ENCODE peak calls at places on chromosomes 6 and 20, in seven cellular contexts. V, J, R, K, G, F and T are unnamed samples.

GRCh38 chr20:59576216-59576953 is 28.0 kb upstream of the PHACTR3 start:
- DNase-seq in F (no peak), V (no peak), J (no peak), G (no peak), R (no peak), K (peak; percentile 16), T (no peak)

GRCh38 chr20:17281478-17281877 is 54.6 kb downstream of the PCSK2 start:
- DNase-seq in F (peak; percentile 19), V (no peak), J (no peak), G (no peak), K (peak; percentile 30), R (no peak), T (no peak)

GRCh38 chr20:56974499-56975250 is 291.8 kb downstream of the BMP7 start:
- DNase-seq in K (no peak), R (peak; percentile 62), G (no peak), J (peak; percentile 68), V (peak; percentile 64), F (peak; percentile 37), T (peak; percentile 59)

GRCh38 chr6:32785781-32786533 is 22.6 kb upstream of the HLA-DQB2 start:
- DNase-seq in V (peak; percentile 37), R (peak; percentile 26), F (peak; percentile 49), K (peak; percentile 37), G (no peak), J (no peak), T (peak; percentile 72)

GRCh38 chr6:125222531-125223455 is 69.2 kb downstream of the TPD52L1 start:
- DNase-seq in R (no peak), J (no peak), K (no peak), F (peak; percentile 31), G (no peak), V (no peak), T (no peak)

GRCh38 chr6:13863699-13864155 is 49.4 kb upstream of the MCUR1 start:
- DNase-seq in F (no peak), G (no peak), J (no peak), R (no peak), V (no peak), K (no peak), T (no peak)

GRCh38 chr6:31764239-31764638 is 1.8 kb downstream of the SAPCD1 start:
- DNase-seq in K (no peak), F (no peak), V (no peak), R (no peak), J (no peak), G (no peak), T (no peak)

GRCh38 chr6:36120979-36121706 is 9.2 kb upstream of the MAPK13 start:
- DNase-seq in K (no peak), J (peak; percentile 80), F (no peak), R (peak; percentile 70), V (no peak), G (no peak), T (peak; percentile 73)

GRCh38 chr20:63106108-63106764 is 99.5 kb upstream of the BHLHE23 start:
- DNase-seq in J (peak; percentile 19), V (no peak), F (peak; percentile 4), G (no peak), R (no peak), K (no peak), T (peak; percentile 25)

GRCh38 chr20:19888269-19888669 is 128.9 kb upstream of the NAA20 start:
- DNase-seq in V (no peak), R (no peak), G (no peak), J (peak; percentile 27), K (no peak), F (no peak), T (no peak)
- H3K4me3 ChIP-seq in V (peak overlapping the region; percentile 31), R (no peak overlapping the region), G (no peak overlapping the region), J (peak overlapping the region; percentile 27), K (no peak overlapping the region), F (peak overlapping the region; percentile 57), T (peak overlapping the region; percentile 56)

GRCh38 chr20:54649511-54649962 is 174.1 kb downstream of the DOK5 start:
- DNase-seq in G (peak; percentile 51), J (peak; percentile 58), R (peak; percentile 35), F (peak; percentile 67), V (peak; percentile 58), K (peak; percentile 66), T (peak; percentile 81)
- TF ChIP-seq CTCF in G (peak; percentile 87), J (peak; percentile 67), R (peak; percentile 88), F (peak; percentile 71), V (peak; percentile 73), K (peak; percentile 85), T (peak; percentile 83)

GRCh38 chr6:165671222-165671715 is 8.2 kb upstream of the PDE10A start:
- DNase-seq in V (no peak), K (no peak), R (no peak), J (no peak), F (no peak), G (no peak), T (no peak)

GRCh38 chr6:165676435-165677068 is 13.5 kb upstream of the PDE10A start:
- DNase-seq in V (no peak), G (no peak), K (no peak), F (peak; percentile 20), R (no peak), J (no peak), T (peak; percentile 97)

GRCh38 chr6:165675120-165675519 is 12.1 kb upstream of the PDE10A start:
- DNase-seq in J (no peak), R (no peak), K (no peak), F (peak; percentile 38), V (no peak), G (no peak), T (no peak)

GRCh38 chr6:165677091-165677490 is 14.1 kb upstream of the PDE10A start:
- DNase-seq in R (no peak), K (no peak), G (no peak), V (no peak), F (no peak), J (no peak), T (no peak)

DNA sequence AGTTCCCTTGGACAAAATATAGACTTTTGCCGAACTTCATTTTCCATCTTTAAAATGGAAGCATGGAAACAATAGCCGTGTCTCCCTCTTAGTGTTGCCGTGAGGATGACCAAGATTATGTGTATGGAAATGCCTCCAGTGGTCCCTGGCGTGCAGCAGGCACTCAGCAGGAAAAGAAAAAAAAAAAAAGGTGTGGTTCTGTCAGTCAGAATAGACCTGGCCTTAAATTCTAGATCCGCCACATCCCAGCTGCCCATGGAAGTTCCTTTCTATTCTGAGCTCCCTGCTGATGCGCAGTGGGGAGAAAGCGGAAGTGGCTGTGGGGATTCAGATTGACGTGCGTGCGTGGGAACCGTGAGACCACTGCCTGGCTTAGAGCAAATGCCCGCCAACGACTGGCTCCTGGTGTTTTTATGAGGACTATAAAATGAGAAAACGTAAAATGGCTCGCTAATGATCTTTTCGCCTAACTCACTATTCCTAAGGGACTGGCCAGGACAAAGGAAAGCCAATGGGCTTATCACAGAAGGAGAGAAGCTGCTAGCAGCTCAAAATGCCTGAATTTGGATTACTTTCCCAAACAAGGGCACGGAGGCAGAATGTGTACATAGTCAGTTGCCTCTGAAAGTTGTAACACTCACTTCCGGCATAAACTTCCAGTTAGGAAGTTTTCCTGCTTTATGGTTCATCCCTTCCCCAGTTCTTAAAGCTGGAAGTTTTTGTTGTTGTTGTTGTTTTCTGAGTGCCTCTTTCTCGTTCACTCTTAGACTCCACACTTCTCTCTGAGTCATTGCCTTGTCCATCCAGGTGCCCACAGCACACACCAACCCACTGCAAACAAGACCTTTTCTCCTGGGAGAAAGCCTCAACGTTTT is 11.4 kb upstream of the PDE10A start:
- DNase-seq in K (no peak), R (no peak), G (no peak), J (no peak), V (no peak), F (no peak), T (no peak)
- H3K4me3 ChIP-seq in K (no peak overlapping the region), R (no peak overlapping the region), G (no peak overlapping the region), J (no peak overlapping the region), V (no peak overlapping the region), F (no peak overlapping the region), T (no peak overlapping the region)

GRCh38 chr6:88013554-88013953 is 34.1 kb upstream of the SPACA1 start:
- DNase-seq in G (no peak), F (no peak), V (peak; percentile 2), R (no peak), J (no peak), K (no peak), T (no peak)
- TF ChIP-seq CTCF in G (peak; percentile 3), F (no peak), V (no peak), R (no peak), J (no peak), K (peak; percentile 22), T (peak; percentile 33)